ENCODE peak calls at places on chromosomes 13 and 19, in six cellular contexts. C is sigmoid colon, B is neural progenitor cell, T is left ventricle myocardium inferior, K is PC-3, I is GM23338. N is an unnamed sample.
A peak's percentile ranks its signal among the peaks of the same experiment; 100 is the strongest.

GRCh38 chr13:57409656-57410055 is 221.9 kb upstream of the PCDH17 start:
- DNase-seq in B (peak; percentile 6), C (no peak), I (no peak), T (no peak), K (no peak), N (no peak)

GRCh38 chr19:12802267-12803106 is 618 bp downstream of the THSD8 start:
- DNase-seq in T (no peak), K (peak; percentile 38), C (no peak), I (no peak), B (no peak), N (no peak)

GRCh38 chr19:5046339-5047039 is 77.6 kb downstream of the KDM4B start:
- DNase-seq in C (no peak), I (no peak), T (no peak), B (no peak), K (peak; percentile 99), N (peak; percentile 74)

GRCh38 chr19:55353803-55354697 is 469 bp downstream of the COX6B2 start:
- DNase-seq in K (peak; percentile 65), I (peak; percentile 89), B (peak; percentile 84), C (peak; percentile 81), T (peak; percentile 65), N (peak; percentile 80)

GRCh38 chr19:11480927-11481776 is at the start of gene ELAVL3:
- DNase-seq in B (peak; percentile 72), K (no peak), I (peak; percentile 76), C (no peak), T (no peak), N (no peak)

GRCh38 chr13:101452519-101453485 is at the start of gene ITGBL1:
- DNase-seq in B (no peak), T (peak; percentile 25), C (no peak), K (peak; percentile 41), I (no peak), N (no peak)

GRCh38 chr13:43985437-43986051 is 105.8 kb downstream of the LACC1 start:
- DNase-seq in T (no peak), K (no peak), I (no peak), B (no peak), C (no peak), N (no peak)

GRCh38 chr13:45511310-45512147 is 46.8 kb downstream of the COG3 start:
- DNase-seq in I (peak; percentile 85), T (no peak), B (peak; percentile 80), K (peak; percentile 77), C (no peak), N (no peak)

GRCh38 chr13:103788061-103788652 is 721.9 kb upstream of the SLC10A2 start:
- DNase-seq in T (peak; percentile 31), I (peak; percentile 39), B (no peak), C (no peak), K (peak; percentile 10), N (no peak)

GRCh38 chr13:114039471-114040141 is 65.7 kb upstream of the C13orf46 start:
- DNase-seq in K (no peak), T (no peak), C (no peak), I (no peak), B (no peak), N (no peak)

GRCh38 chr19:48006762-48007161 is 12.3 kb downstream of the ELSPBP1 start:
- DNase-seq in C (no peak), T (no peak), K (no peak), B (no peak), I (peak; percentile 83), N (no peak)
- TF ChIP-seq CTCF in C (no peak), T (no peak), K (peak; percentile 51), B (peak; percentile 25), I (peak; percentile 67), N (no peak)

GRCh38 chr13:79382545-79383275 is 23.3 kb downstream of the RBM26 start:
- DNase-seq in C (no peak), I (peak; percentile 27), T (no peak), K (peak; percentile 67), B (no peak), N (no peak)
- H3K36me3 ChIP-seq in C (peaks cover 5% of the 10 kb centered on the region), I (peaks cover 3% of the 10 kb centered on the region), T (peaks cover 10% of the 10 kb centered on the region), K (no peaks in the 10 kb centered on the region), B (no peaks in the 10 kb centered on the region), N (peaks cover 4% of the 10 kb centered on the region)

GRCh38 chr19:19386373-19386869 is 19.1 kb upstream of the GATAD2A start:
- DNase-seq in I (peak; percentile 52), C (no peak), T (no peak), K (no peak), B (no peak), N (no peak)
- TF ChIP-seq CTCF in I (peak; percentile 36), C (no peak), T (no peak), K (peak; percentile 38), B (peak; percentile 11), N (no peak)

GRCh38 chr19:41906271-41906670 is 22.0 kb downstream of the ERFL start:
- DNase-seq in B (no peak), I (peak; percentile 60), C (no peak), K (no peak), T (no peak), N (no peak)
- H3K36me3 ChIP-seq in B (no peaks in the 10 kb centered on the region), I (peaks cover 3% of the 10 kb centered on the region), C (peaks cover 62% of the 10 kb centered on the region), K (peaks cover 21% of the 10 kb centered on the region), T (peaks cover 62% of the 10 kb centered on the region), N (peaks cover 62% of the 10 kb centered on the region)

N was measured in lower lobe of right lung.